ENCODE peak calls at places on chromosomes 3 and 15, in four cellular contexts. G is dorsolateral prefrontal cortex, H is heart left ventricle, D is IMR-90. J is an unnamed sample.

GRCh38 chr15:45499426-45499825 is 23.1 kb downstream of the SLC30A4 start:
- DNase-seq in H (no peak), D (no peak), G (no peak), J (no peak)

GRCh38 chr15:74820056-74820455 is 6.4 kb upstream of the CPLX3 start:
- DNase-seq in D (no peak), G (no peak), H (no peak), J (no peak)

GRCh38 chr3:58052373-58053273 is 44.4 kb downstream of the FLNB start:
- DNase-seq in D (peak), G (peak), H (peak), J (peak)

GRCh38 chr15:92645051-92645631 is 10.4 kb downstream of the FAM174B start:
- DNase-seq in G (no peak), D (no peak), H (no peak), J (no peak)

GRCh38 chr15:29822685-29823459 is 604 bp upstream of the TJP1 start:
- DNase-seq in H (peak), G (peak), D (peak), J (peak)

GRCh38 chr3:158471639-158472294 is 99.2 kb upstream of the MLF1 start:
- DNase-seq in H (no peak), G (no peak), D (peak), J (no peak)

GRCh38 chr3:45917146-45917885 is 25.9 kb upstream of the CXCR6 start:
- DNase-seq in D (no peak), H (no peak), G (no peak), J (no peak)

GRCh38 chr15:43285609-43286037 is 18.9 kb upstream of the TGM5 start:
- DNase-seq in H (no peak), D (peak), G (peak), J (peak)

GRCh38 chr15:59420986-59421618 is 16.9 kb upstream of the FAM81A start:
- DNase-seq in H (no peak), G (no peak), D (peak), J (no peak)

GRCh38 chr3:187150186-187150585 is 10.9 kb upstream of the RPL39L start:
- DNase-seq in D (no peak), G (no peak), H (no peak), J (no peak)

GRCh38 chr3:101170047-101170771 is 150.2 kb downstream of the IMPG2 start:
- DNase-seq in H (no peak), G (no peak), D (peak), J (no peak)

GRCh38 chr3:25001041-25001591 is 426.9 kb upstream of the RARB start:
- DNase-seq in G (no peak), H (no peak), D (no peak), J (no peak)

GRCh38 chr3:167861649-167862048 is 126.1 kb downstream of the SERPINI1 start:
- DNase-seq in G (no peak), H (no peak), D (no peak), J (no peak)

DNA sequence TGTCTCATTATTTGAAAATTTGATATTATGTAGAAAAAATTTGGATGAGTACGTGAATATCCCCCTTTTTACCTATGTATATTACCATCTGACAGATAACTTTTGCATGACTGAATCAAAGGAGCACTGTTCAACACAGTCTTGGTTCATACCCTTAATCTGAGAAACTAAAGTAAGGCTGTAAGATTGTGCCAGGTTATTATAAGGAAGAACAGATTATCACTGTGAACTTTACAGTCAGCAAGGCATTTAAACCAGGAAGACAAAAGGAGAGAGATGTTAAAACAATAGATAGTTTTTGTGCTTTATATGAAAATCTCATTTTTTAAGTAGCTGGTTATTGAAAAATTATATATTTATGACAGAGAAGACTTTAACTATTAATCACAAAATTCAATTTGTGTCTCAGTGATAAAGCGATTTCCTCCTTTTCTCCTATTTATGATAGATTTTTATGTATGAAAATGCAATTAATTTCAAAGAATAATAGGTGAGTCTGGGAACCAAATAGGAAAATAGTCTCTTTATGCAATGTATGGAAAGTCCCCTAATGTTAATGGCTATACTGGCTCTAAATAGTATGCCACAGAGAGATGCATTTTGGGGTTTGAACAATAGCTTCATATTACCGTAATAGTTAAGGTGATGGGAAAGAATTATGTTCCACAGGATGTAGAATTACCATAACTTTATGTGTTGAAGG is 33.4 kb downstream of the PLCL2 start:
- DNase-seq in G (no peak), D (no peak), H (no peak), J (no peak)
- H3K27ac ChIP-seq in G (no peak), D (no peak), H (no peak), J (no peak)

GRCh38 chr15:64019764-64020163 is 26.5 kb downstream of the DAPK2 start:
- DNase-seq in D (no peak), G (no peak), H (peak), J (peak)

GRCh38 chr15:64017591-64018163 is 28.6 kb downstream of the DAPK2 start:
- DNase-seq in H (no peak), D (no peak), G (no peak), J (peak)

GRCh38 chr15:64024172-64025050 is 21.9 kb downstream of the DAPK2 start:
- DNase-seq in G (no peak), D (no peak), H (no peak), J (peak)

GRCh38 chr15:64023215-64023614 is 23.1 kb downstream of the DAPK2 start:
- DNase-seq in D (no peak), G (no peak), H (no peak), J (no peak)

GRCh38 chr15:64022571-64022970 is 23.7 kb downstream of the DAPK2 start:
- DNase-seq in H (no peak), G (no peak), D (no peak), J (no peak)
- H3K27ac ChIP-seq in H (no peak), G (no peak), D (no peak), J (peak)

DNA sequence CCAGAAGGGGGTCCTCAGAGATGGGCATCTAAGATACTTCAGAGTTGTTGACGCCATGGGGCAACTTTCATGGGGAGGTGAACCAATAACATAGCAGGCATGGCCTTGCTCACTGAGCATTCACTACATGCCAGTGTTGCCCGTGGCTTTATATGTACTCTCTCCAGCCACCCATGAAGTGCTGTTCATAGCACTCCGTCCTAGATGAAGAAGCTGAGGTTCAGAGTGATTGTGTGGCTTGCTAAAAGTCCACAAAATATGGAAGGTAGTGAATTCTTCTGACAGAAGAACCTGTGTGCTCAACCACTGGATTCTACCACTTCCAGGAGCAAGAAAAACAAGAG is 9.8 kb upstream of the SEMA4B start:
- DNase-seq in H (no peak), G (no peak), D (no peak), J (no peak)
- H3K27ac ChIP-seq in H (peak), G (peak), D (no peak), J (peak)

GRCh38 chr3:54987719-54988118 is 59.9 kb upstream of the LRTM1 start:
- DNase-seq in G (no peak), H (no peak), D (no peak), J (no peak)
- H3K27ac ChIP-seq in G (no peak), H (no peak), D (no peak), J (no peak)

GRCh38 chr3:46998121-46998851 is 18.8 kb downstream of the NBEAL2 start:
- DNase-seq in G (no peak), H (peak), D (peak), J (peak)

GRCh38 chr3:46994801-46995731 is 15.6 kb downstream of the NBEAL2 start:
- DNase-seq in H (no peak), D (no peak), G (no peak), J (no peak)

GRCh38 chr3:46997453-46998091 is 18.1 kb downstream of the NBEAL2 start:
- DNase-seq in D (no peak), G (no peak), H (no peak), J (no peak)

GRCh38 chr3:46995901-46996562 is 16.6 kb downstream of the NBEAL2 start:
- DNase-seq in D (no peak), G (no peak), H (no peak), J (no peak)

GRCh38 chr3:46996689-46997452 is 17.4 kb downstream of the NBEAL2 start:
- DNase-seq in G (no peak), H (no peak), D (no peak), J (no peak)
- H3K27ac ChIP-seq in G (no peak), H (no peak), D (no peak), J (no peak)

GRCh38 chr3:190086191-190086590 is 34.5 kb downstream of the P3H2 start:
- DNase-seq in H (no peak), D (no peak), G (no peak), J (no peak)
- H3K27ac ChIP-seq in H (no peak), D (no peak), G (no peak), J (no peak)

DNA sequence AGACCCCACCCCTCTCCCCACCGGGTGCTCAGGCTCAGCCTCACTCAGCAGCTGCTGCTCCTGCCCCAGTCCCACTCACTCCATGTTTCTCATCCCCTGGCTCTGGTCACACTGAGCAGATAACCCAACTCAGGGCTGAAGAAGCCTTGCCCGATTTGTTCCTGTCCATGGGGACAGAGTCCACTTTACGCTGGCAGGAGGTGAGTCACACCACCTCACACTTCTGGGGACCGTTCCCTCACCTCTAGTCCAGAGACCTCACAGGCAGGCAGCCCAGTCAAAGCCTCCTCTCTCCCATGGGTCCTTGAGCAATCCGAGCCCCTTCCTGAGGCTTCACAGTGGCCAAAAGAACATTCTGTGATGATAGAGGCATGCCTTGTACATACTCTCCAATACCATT is 1.4 kb downstream of the CIDEC start:
- DNase-seq in G (no peak), H (no peak), D (no peak), J (peak)
- H3K27ac ChIP-seq in G (no peak), H (no peak), D (no peak), J (no peak)

J was measured in gastrocnemius medialis.